ENCODE peak calls at places on chromosome 15, in ten cellular contexts. R, Y, P, S, X, I, D, H, B and A are unnamed samples.

GRCh38 chr15:50149090-50149489 is 30.1 kb upstream of the ATP8B4 start:
- DNase-seq in R (no peak), P (no peak), H (no peak), D (no peak), B (no peak), S (no peak), X (peak), Y (no peak), I (no peak), A (no peak)

GRCh38 chr15:100721758-100722550 is 119.6 kb downstream of the ASB7 start:
- DNase-seq in R (peak), X (peak), H (peak), S (peak), D (peak), I (peak), B (peak), P (peak), Y (peak), A (peak)

GRCh38 chr15:29939404-29939803 is 117.1 kb upstream of the TJP1 start:
- DNase-seq in Y (no peak), D (no peak), B (no peak), H (no peak), S (no peak), R (no peak), X (peak), P (no peak), I (no peak), A (no peak)

GRCh38 chr15:81612631-81613030 is 238.6 kb upstream of the TMC3 start:
- DNase-seq in B (no peak), X (no peak), R (no peak), Y (no peak), H (no peak), P (no peak), S (no peak), I (no peak), D (no peak), A (no peak)

GRCh38 chr15:68335655-68336054 is 58.1 kb downstream of the FEM1B start:
- DNase-seq in S (no peak), Y (no peak), X (no peak), D (no peak), I (no peak), R (no peak), P (no peak), B (no peak), H (peak), A (no peak)

GRCh38 chr15:66654718-66655375 is 47.2 kb upstream of the SMAD6 start:
- DNase-seq in P (no peak), S (no peak), X (no peak), R (peak), B (no peak), H (peak), D (no peak), Y (no peak), I (no peak), A (no peak)

GRCh38 chr15:57301307-57301706 is 75.0 kb upstream of the CGNL1 start:
- DNase-seq in R (no peak), H (no peak), X (no peak), P (no peak), B (no peak), I (no peak), Y (no peak), D (no peak), S (peak), A (no peak)

GRCh38 chr15:51046799-51047449 is 47.8 kb downstream of the TNFAIP8L3 start:
- DNase-seq in P (peak), X (no peak), H (peak), R (peak), D (peak), I (no peak), S (no peak), B (peak), Y (no peak), A (peak)

GRCh38 chr15:56339594-56339993 is 25.6 kb upstream of the TEX9 start:
- DNase-seq in B (no peak), D (no peak), P (no peak), X (peak), S (no peak), Y (no peak), I (no peak), H (no peak), R (no peak), A (peak)

GRCh38 chr15:40479024-40479423 is 8.2 kb downstream of the CHST14 start:
- DNase-seq in B (no peak), H (no peak), R (no peak), S (no peak), P (no peak), I (no peak), Y (no peak), D (no peak), X (no peak), A (no peak)

GRCh38 chr15:81155375-81156218 is 21.5 kb downstream of the CFAP161 start:
- DNase-seq in P (peak), I (peak), D (no peak), Y (peak), H (no peak), S (peak), R (no peak), B (peak), X (peak), A (peak)

GRCh38 chr15:42215854-42216829 is 8.0 kb upstream of the VPS39 start:
- DNase-seq in B (no peak), S (peak), X (no peak), I (no peak), P (no peak), H (no peak), Y (no peak), R (no peak), D (no peak), A (peak)

GRCh38 chr15:56608140-56608778 is 125.0 kb downstream of the ZNF280D start:
- DNase-seq in R (no peak), S (no peak), B (no peak), D (no peak), I (no peak), H (no peak), X (no peak), Y (no peak), P (no peak), A (no peak)

GRCh38 chr15:57820119-57820518 is 113.6 kb downstream of the POLR2M start:
- DNase-seq in R (no peak), S (no peak), I (no peak), Y (no peak), D (no peak), P (no peak), X (peak), H (no peak), B (no peak), A (peak)

GRCh38 chr15:37900286-37901221 is 33.9 kb upstream of the TMCO5A start:
- DNase-seq in B (peak), P (no peak), S (no peak), I (no peak), Y (peak), X (peak), D (no peak), R (no peak), H (no peak), A (peak)

GRCh38 chr15:65368300-65368617 is 9.5 kb downstream of the IGDCC3 start:
- DNase-seq in H (no peak), P (no peak), B (no peak), R (no peak), I (no peak), D (no peak), S (no peak), Y (no peak), X (no peak), A (no peak)

GRCh38 chr15:63322541-63322940 is 45.1 kb downstream of the APH1B start:
- DNase-seq in B (no peak), R (peak), I (no peak), X (no peak), P (peak), D (no peak), S (no peak), H (peak), Y (no peak), A (peak)

GRCh38 chr15:82942691-82943090 is 9.8 kb downstream of the HOMER2 start:
- DNase-seq in D (no peak), I (peak), Y (peak), B (no peak), R (no peak), S (no peak), P (peak), X (peak), H (no peak), A (peak)

GRCh38 chr15:74954515-74954914 is 2.1 kb downstream of the RPP25 start:
- DNase-seq in D (no peak), H (no peak), P (no peak), R (no peak), I (no peak), Y (no peak), S (no peak), B (peak), X (no peak), A (peak)

GRCh38 chr15:74365619-74366445 is 1.6 kb downstream of the CYP11A1 start:
- DNase-seq in H (peak), S (no peak), B (no peak), D (no peak), P (no peak), I (no peak), R (peak), Y (no peak), X (no peak), A (peak)

GRCh38 chr15:34754674-34755418 is at the start of gene GJD2:
- DNase-seq in S (no peak), X (no peak), D (no peak), H (no peak), I (no peak), P (no peak), B (no peak), Y (no peak), R (no peak), A (no peak)

GRCh38 chr15:70195808-70196304 is 98.1 kb upstream of the TLE3 start:
- DNase-seq in Y (peak), X (peak), S (no peak), B (peak), D (peak), H (peak), R (peak), I (no peak), P (peak), A (peak)

GRCh38 chr15:24856397-24857093 is 98.2 kb upstream of the SNRPN start:
- DNase-seq in X (peak), Y (no peak), H (peak), R (peak), D (no peak), P (no peak), S (peak), B (peak), I (no peak), A (peak)

GRCh38 chr15:62416535-62416934 is 251.4 kb upstream of the C2CD4B start:
- DNase-seq in S (no peak), Y (no peak), X (no peak), B (no peak), P (no peak), R (no peak), D (no peak), H (no peak), I (no peak), A (no peak)

GRCh38 chr15:90913398-90913944 is 10.4 kb downstream of the MAN2A2 start:
- DNase-seq in B (no peak), Y (no peak), I (no peak), P (no peak), H (no peak), X (no peak), R (no peak), S (no peak), D (no peak), A (no peak)

GRCh38 chr15:28456476-28457395 is 76.0 kb downstream of the GOLGA8G start:
- DNase-seq in S (no peak), B (no peak), I (no peak), R (no peak), H (peak), D (no peak), P (no peak), X (no peak), Y (no peak), A (no peak)

GRCh38 chr15:51223771-51224229 is 114.6 kb downstream of the CYP19A1 start:
- DNase-seq in R (no peak), B (no peak), I (peak), P (no peak), X (peak), Y (peak), D (no peak), S (peak), H (no peak), A (peak)

GRCh38 chr15:68256675-68257450 is 20.7 kb upstream of the FEM1B start:
- DNase-seq in S (peak), H (peak), X (peak), D (peak), B (no peak), I (no peak), P (peak), Y (peak), R (peak), A (peak)

GRCh38 chr15:48603123-48603500 is 42.4 kb downstream of the FBN1 start:
- DNase-seq in H (no peak), B (no peak), D (no peak), Y (no peak), R (no peak), X (peak), S (no peak), P (no peak), I (no peak), A (peak)

GRCh38 chr15:55248895-55249294 is 40.7 kb downstream of the RAB27A start:
- DNase-seq in D (no peak), X (peak), S (no peak), Y (no peak), H (no peak), I (no peak), B (no peak), R (no peak), P (no peak), A (no peak)

GRCh38 chr15:20348900-20349773 is 192.5 kb downstream of the GOLGA6L6 start:
- DNase-seq in R (peak), H (no peak), P (peak), Y (peak), S (no peak), D (no peak), B (no peak), X (no peak), I (no peak), A (no peak)

GRCh38 chr15:40093224-40093842 is 15.3 kb downstream of the BMF start:
- DNase-seq in Y (no peak), S (no peak), D (peak), X (peak), R (no peak), B (no peak), I (no peak), H (no peak), P (no peak), A (no peak)

GRCh38 chr15:25169318-25169717 is 214.5 kb downstream of the SNRPN start:
- DNase-seq in B (no peak), H (peak), P (peak), S (no peak), R (no peak), X (no peak), I (no peak), D (no peak), Y (no peak), A (no peak)

GRCh38 chr15:58148633-58149032 is 10.5 kb downstream of the AQP9 start:
- DNase-seq in S (no peak), Y (no peak), P (no peak), X (no peak), R (no peak), B (no peak), I (no peak), H (no peak), D (no peak), A (no peak)

GRCh38 chr15:94346272-94346671 is 114.9 kb downstream of the MCTP2 start:
- DNase-seq in I (no peak), P (no peak), R (no peak), S (no peak), X (no peak), B (no peak), Y (peak), D (no peak), H (no peak), A (no peak)

GRCh38 chr15:69003971-69004370 is 10.5 kb upstream of the NOX5 start:
- DNase-seq in P (no peak), H (no peak), S (no peak), Y (no peak), D (no peak), B (no peak), I (no peak), X (no peak), R (no peak), A (no peak)

GRCh38 chr15:72998681-72999466 is 53.4 kb upstream of the NEO1 start:
- DNase-seq in R (no peak), S (no peak), P (no peak), H (no peak), X (peak), D (peak), Y (no peak), B (no peak), I (no peak), A (no peak)

GRCh38 chr15:98855815-98856539 is 151.6 kb downstream of the PGPEP1L start:
- DNase-seq in Y (peak), I (no peak), B (no peak), P (no peak), D (no peak), S (no peak), R (no peak), X (no peak), H (no peak), A (no peak)
- TF ChIP-seq CTCF in Y (no peak), I (no peak), B (no peak), P (no peak), D (no peak), S (no peak), R (no peak), X (no peak), H (no peak), A (no peak)

DNA sequence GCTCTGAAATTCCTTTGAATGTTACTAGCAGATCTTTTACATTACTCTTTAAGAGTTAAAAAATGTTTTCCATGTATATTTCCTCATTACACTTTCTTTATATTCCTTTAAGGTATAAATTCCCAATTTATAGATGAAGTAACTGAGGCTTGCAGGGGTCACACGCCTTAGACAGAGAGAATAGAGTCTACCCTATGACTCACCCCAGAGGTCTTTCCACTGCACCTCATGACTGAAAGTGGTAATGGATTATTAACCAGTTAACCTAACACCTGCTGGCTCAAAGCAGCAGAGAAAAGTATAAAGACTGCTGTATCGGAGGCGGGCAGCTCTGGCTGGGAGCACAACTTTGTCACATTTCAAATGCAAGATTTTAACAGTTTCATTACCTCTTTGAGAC is 37.7 kb downstream of the LDHAL6B start:
- DNase-seq in I (no peak), R (no peak), H (no peak), Y (no peak), D (no peak), B (no peak), X (no peak), P (no peak), S (no peak), A (no peak)
- H3K4me3 ChIP-seq in I (no peak), R (no peak), H (no peak), Y (no peak), D (no peak), B (no peak), X (no peak), P (no peak), S (no peak), A (no peak)

GRCh38 chr15:77617507-77618285 is 15.0 kb downstream of the LINGO1 start:
- DNase-seq in H (no peak), R (no peak), I (peak), X (peak), B (no peak), S (peak), Y (peak), P (no peak), D (peak), A (no peak)

GRCh38 chr15:77620297-77620696 is 12.4 kb downstream of the LINGO1 start:
- DNase-seq in R (no peak), Y (no peak), B (no peak), X (no peak), H (no peak), D (no peak), P (no peak), S (no peak), I (no peak), A (no peak)

GRCh38 chr15:77621847-77622211 is 10.9 kb downstream of the LINGO1 start:
- DNase-seq in Y (no peak), I (no peak), B (no peak), H (no peak), D (no peak), P (no peak), R (no peak), S (no peak), X (no peak), A (no peak)

GRCh38 chr15:77620960-77621647 is 11.6 kb downstream of the LINGO1 start:
- DNase-seq in Y (no peak), S (no peak), H (no peak), X (no peak), D (no peak), R (no peak), P (no peak), B (no peak), I (no peak), A (no peak)

GRCh38 chr15:77619883-77620282 is 12.8 kb downstream of the LINGO1 start:
- DNase-seq in R (no peak), I (no peak), P (no peak), D (no peak), B (no peak), H (no peak), X (no peak), Y (no peak), S (no peak), A (no peak)
- TF ChIP-seq CTCF in R (no peak), I (no peak), P (no peak), D (no peak), B (no peak), H (no peak), X (no peak), Y (no peak), S (no peak), A (no peak)

GRCh38 chr15:85377986-85378385 is 2.4 kb upstream of the AKAP13 start:
- DNase-seq in R (no peak), B (no peak), X (no peak), P (no peak), D (no peak), Y (no peak), S (no peak), H (no peak), I (no peak), A (no peak)

GRCh38 chr15:85380217-85380859 is at the start of gene AKAP13:
- DNase-seq in B (peak), R (peak), D (peak), I (peak), H (peak), Y (peak), S (peak), X (peak), P (peak), A (peak)

GRCh38 chr15:85380860-85381535 is 595 bp downstream of the AKAP13 start:
- DNase-seq in H (peak), X (peak), P (peak), B (no peak), S (no peak), I (no peak), Y (no peak), R (no peak), D (peak), A (peak)

GRCh38 chr15:85381850-85382751 is 1.7 kb downstream of the AKAP13 start:
- DNase-seq in Y (peak), H (no peak), D (peak), R (no peak), I (no peak), X (peak), S (peak), P (no peak), B (no peak), A (peak)

DNA sequence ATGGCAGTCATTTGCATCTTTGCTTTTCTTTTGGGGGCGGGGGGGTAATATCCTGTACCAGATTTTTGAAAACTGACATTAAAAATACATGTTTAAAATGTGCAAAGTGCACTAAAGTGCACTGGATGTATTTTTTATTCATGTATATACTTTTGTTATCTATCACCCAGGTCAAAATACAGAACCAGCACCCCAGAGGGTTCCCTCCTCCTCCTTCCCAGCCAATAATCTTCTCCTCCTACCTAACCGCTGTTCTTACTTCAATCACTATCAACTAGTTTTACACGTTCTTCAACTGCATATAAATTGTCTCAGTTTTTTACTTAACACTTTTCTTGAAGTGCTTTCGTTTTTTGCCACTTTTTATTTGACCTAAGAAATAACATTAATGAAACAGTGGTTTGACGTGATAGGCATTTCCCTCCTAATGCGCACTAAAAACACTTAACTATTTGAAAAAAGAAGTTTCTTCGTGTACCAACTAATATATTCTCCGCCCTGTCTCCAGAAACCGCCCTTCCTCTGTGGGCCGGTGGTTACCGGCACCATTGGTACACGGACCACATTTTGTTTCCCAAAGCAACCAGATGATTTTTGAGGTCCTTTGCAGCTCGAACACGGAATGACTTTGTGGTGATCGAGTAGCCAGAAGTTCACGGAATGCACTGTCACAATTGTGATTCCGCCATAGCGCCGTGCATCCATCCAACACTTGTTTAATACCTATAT is 836 bp upstream of the AKAP13 start:
- DNase-seq in B (no peak), P (peak), I (no peak), H (no peak), X (no peak), Y (peak), R (no peak), D (peak), S (peak), A (no peak)
- H3K4me3 ChIP-seq in B (peak), P (no peak), I (peak), H (peak), X (peak), Y (peak), R (peak), D (peak), S (peak), A (peak)

GRCh38 chr15:52679232-52680040 is at the start of gene ATOSA:
- DNase-seq in I (peak), X (peak), D (peak), P (peak), B (peak), H (peak), R (peak), Y (peak), S (peak), A (peak)
- TF ChIP-seq CTCF in I (no peak), X (no peak), D (no peak), P (no peak), B (peak), H (no peak), R (no peak), Y (no peak), S (no peak), A (peak)

GRCh38 chr15:85690546-85691226 is 104.0 kb downstream of the KLHL25 start:
- DNase-seq in D (no peak), X (no peak), S (peak), R (no peak), Y (no peak), B (no peak), P (no peak), I (no peak), H (no peak), A (no peak)
- H3K4me3 ChIP-seq in D (peak), X (no peak), S (peak), R (peak), Y (no peak), B (no peak), P (no peak), I (no peak), H (peak), A (no peak)